ENCODE peak calls at places on chromosome 16, in eight cellular contexts. D, H, U, A, Y, R, S and L are unnamed samples.

GRCh38 chr16:73480381-73480780 is 432.5 kb upstream of the ZFHX3 start:
- DNase-seq in D (no peak), H (no peak), U (no peak), A (no peak), Y (no peak), R (no peak), S (no peak), L (no peak)

GRCh38 chr16:82699711-82700495 is 73.1 kb downstream of the CDH13 start:
- DNase-seq in D (no peak), H (no peak), U (no peak), A (peak), Y (no peak), R (no peak), S (no peak), L (no peak)

GRCh38 chr16:56833243-56833970 is 31.6 kb upstream of the SLC12A3 start:
- DNase-seq in D (no peak), H (no peak), U (no peak), A (no peak), Y (no peak), R (no peak), S (no peak), L (no peak)

GRCh38 chr16:24775455-24775854 is 46.0 kb downstream of the TNRC6A start:
- DNase-seq in D (peak), H (peak), U (no peak), A (no peak), Y (no peak), R (no peak), S (no peak), L (no peak)

GRCh38 chr16:80047796-80048649 is 447.5 kb upstream of the MAF start:
- DNase-seq in D (no peak), H (no peak), U (no peak), A (no peak), Y (no peak), R (peak), S (no peak), L (no peak)

GRCh38 chr16:82735176-82735575 is 108.4 kb downstream of the CDH13 start:
- DNase-seq in D (no peak), H (no peak), U (no peak), A (no peak), Y (no peak), R (no peak), S (no peak), L (no peak)

GRCh38 chr16:87303431-87303930 is 13.7 kb downstream of the C16orf95 start:
- DNase-seq in D (no peak), H (no peak), U (no peak), A (no peak), Y (no peak), R (peak), S (no peak), L (no peak)

GRCh38 chr16:79980650-79981521 is 380.3 kb upstream of the MAF start:
- DNase-seq in D (no peak), H (no peak), U (no peak), A (no peak), Y (no peak), R (no peak), S (no peak), L (no peak)

GRCh38 chr16:57544129-57544653 is 1.7 kb downstream of the ADGRG5 start:
- DNase-seq in D (no peak), H (no peak), U (no peak), A (no peak), Y (no peak), R (no peak), S (no peak), L (no peak)

GRCh38 chr16:3971261-3971660 is 90.7 kb upstream of the CREBBP start:
- DNase-seq in D (no peak), H (no peak), U (no peak), A (peak), Y (no peak), R (no peak), S (no peak), L (no peak)

GRCh38 chr16:23124315-23124714 is 24.9 kb downstream of the USP31 start:
- DNase-seq in D (no peak), H (no peak), U (no peak), A (peak), Y (no peak), R (no peak), S (no peak), L (no peak)

GRCh38 chr16:31701734-31702133 is 171.9 kb upstream of the ZNF267 start:
- DNase-seq in D (no peak), H (no peak), U (no peak), A (no peak), Y (no peak), R (no peak), S (no peak), L (no peak)

GRCh38 chr16:86048221-86048620 is 149.3 kb downstream of the IRF8 start:
- DNase-seq in D (no peak), H (no peak), U (no peak), A (no peak), Y (no peak), R (no peak), S (peak), L (no peak)

GRCh38 chr16:84463221-84463620 is 41.2 kb downstream of the MEAK7 start:
- DNase-seq in D (no peak), H (peak), U (no peak), A (no peak), Y (no peak), R (no peak), S (no peak), L (no peak)

GRCh38 chr16:56425439-56425832 is at the start of gene AMFR:
- DNase-seq in D (peak), H (peak), U (peak), A (peak), Y (peak), R (peak), S (peak), L (peak)

GRCh38 chr16:391885-392335 is 5.1 kb upstream of the NME4 start:
- DNase-seq in D (no peak), H (peak), U (peak), A (peak), Y (peak), R (no peak), S (peak), L (no peak)

GRCh38 chr16:23072084-23072599 is 77.1 kb downstream of the USP31 start:
- DNase-seq in D (no peak), H (peak), U (no peak), A (peak), Y (no peak), R (no peak), S (no peak), L (no peak)

GRCh38 chr16:87384162-87384999 is 805 bp upstream of the FBXO31 start:
- DNase-seq in D (no peak), H (peak), U (no peak), A (peak), Y (no peak), R (peak), S (peak), L (no peak)

GRCh38 chr16:49876716-49877129 is 20.8 kb upstream of the ZNF423 start:
- DNase-seq in D (peak), H (peak), U (no peak), A (no peak), Y (no peak), R (no peak), S (peak), L (peak)

GRCh38 chr16:51151951-51152663 is 1.0 kb upstream of the SALL1 start:
- DNase-seq in D (no peak), H (peak), U (no peak), A (no peak), Y (no peak), R (peak), S (peak), L (no peak)

GRCh38 chr16:49528035-49528434 is 154.4 kb downstream of the C16orf78 start:
- DNase-seq in D (no peak), H (no peak), U (no peak), A (no peak), Y (no peak), R (no peak), S (peak), L (peak)

GRCh38 chr16:57725077-57725953 is 10.3 kb upstream of the KATNB1 start:
- DNase-seq in D (no peak), H (no peak), U (no peak), A (no peak), Y (no peak), R (no peak), S (no peak), L (no peak)

GRCh38 chr16:54175552-54176375 is 110.8 kb downstream of the IRX3 start:
- DNase-seq in D (no peak), H (no peak), U (no peak), A (no peak), Y (no peak), R (peak), S (no peak), L (no peak)

GRCh38 chr16:86510465-86511261 is at the start of gene FOXF1:
- DNase-seq in D (no peak), H (no peak), U (no peak), A (peak), Y (no peak), R (no peak), S (no peak), L (no peak)

GRCh38 chr16:11976850-11977205 is 294 bp downstream of the SNX29 start:
- DNase-seq in D (no peak), H (no peak), U (no peak), A (no peak), Y (no peak), R (no peak), S (no peak), L (peak)

GRCh38 chr16:49463529-49463928 is 89.9 kb downstream of the C16orf78 start:
- DNase-seq in D (no peak), H (peak), U (peak), A (no peak), Y (peak), R (no peak), S (no peak), L (peak)

GRCh38 chr16:81189100-81189664 is 49.3 kb upstream of the BCO1 start:
- DNase-seq in D (no peak), H (peak), U (no peak), A (no peak), Y (no peak), R (no peak), S (no peak), L (no peak)

GRCh38 chr16:53829186-53829747 is 125.3 kb downstream of the FTO start:
- DNase-seq in D (no peak), H (no peak), U (no peak), A (peak), Y (no peak), R (no peak), S (no peak), L (no peak)

GRCh38 chr16:48676836-48677235 is 66.9 kb upstream of the N4BP1 start:
- DNase-seq in D (no peak), H (no peak), U (no peak), A (peak), Y (no peak), R (no peak), S (no peak), L (no peak)

GRCh38 chr16:88456356-88457292 is 3.5 kb downstream of the ZFPM1 start:
- DNase-seq in D (no peak), H (no peak), U (no peak), A (no peak), Y (no peak), R (no peak), S (no peak), L (no peak)

GRCh38 chr16:9860876-9861275 is 321.4 kb downstream of the GRIN2A start:
- DNase-seq in D (no peak), H (no peak), U (no peak), A (no peak), Y (no peak), R (no peak), S (no peak), L (no peak)

GRCh38 chr16:89860747-89861304 is 12.6 kb upstream of the TCF25 start:
- DNase-seq in D (peak), H (peak), U (peak), A (peak), Y (peak), R (peak), S (peak), L (peak)

GRCh38 chr16:5438591-5438990 is 341.0 kb upstream of the EEF2KMT start:
- DNase-seq in D (no peak), H (no peak), U (no peak), A (no peak), Y (no peak), R (no peak), S (no peak), L (no peak)

GRCh38 chr16:88681084-88681680 is 5.1 kb downstream of the SNAI3 start:
- DNase-seq in D (peak), H (peak), U (no peak), A (no peak), Y (no peak), R (no peak), S (no peak), L (no peak)